ENCODE peak calls at places on chromosomes 16 and 17, in seven cellular contexts. O, J, R, P, X, Q and Y are unnamed samples.

GRCh38 chr16:28308794-28309535 is 16.6 kb downstream of the SBK1 start:
- DNase-seq in X (no peak), O (no peak), P (no peak), J (no peak), Q (no peak), R (no peak), Y (no peak)

GRCh38 chr17:81322271-81323082 is 27.4 kb upstream of the SLC38A10 start:
- DNase-seq in O (no peak), P (peak), R (peak), J (no peak), Q (peak), X (no peak), Y (no peak)

GRCh38 chr17:26962255-26963162 is 331.4 kb upstream of the WSB1 start:
- DNase-seq in Q (peak), R (no peak), X (no peak), O (no peak), J (no peak), P (peak), Y (no peak)

GRCh38 chr16:49015189-49015540 is 266.5 kb downstream of the CBLN1 start:
- DNase-seq in O (no peak), R (no peak), J (no peak), P (no peak), X (no peak), Q (no peak), Y (no peak)

GRCh38 chr17:66292351-66292750 is 10.1 kb upstream of the PRKCA start:
- DNase-seq in Q (no peak), X (no peak), P (no peak), J (no peak), R (no peak), O (no peak), Y (no peak)

GRCh38 chr17:27157898-27158297 is 136.0 kb upstream of the WSB1 start:
- DNase-seq in R (no peak), X (no peak), P (no peak), O (no peak), Q (no peak), J (no peak), Y (no peak)

GRCh38 chr17:10197721-10198508 is 491 bp downstream of the GAS7 start:
- DNase-seq in P (peak), Q (peak), J (no peak), X (no peak), O (peak), R (no peak), Y (peak)

GRCh38 chr16:51898872-51899271 is 648.1 kb downstream of the TOX3 start:
- DNase-seq in J (no peak), O (no peak), X (no peak), Q (no peak), R (no peak), P (no peak), Y (no peak)

GRCh38 chr17:62860962-62861873 is 53.1 kb upstream of the MARCHF10 start:
- DNase-seq in O (no peak), P (no peak), Q (no peak), J (no peak), X (peak), R (no peak), Y (no peak)

GRCh38 chr16:80233097-80233835 is 307.5 kb upstream of the DYNLRB2 start:
- DNase-seq in R (peak), O (peak), Q (no peak), P (no peak), X (no peak), J (no peak), Y (no peak)

GRCh38 chr16:35557731-35558130 is 2098.3 kb downstream of the TP53TG3F start:
- DNase-seq in X (no peak), J (no peak), P (no peak), R (no peak), O (no peak), Q (no peak), Y (no peak)

DNA sequence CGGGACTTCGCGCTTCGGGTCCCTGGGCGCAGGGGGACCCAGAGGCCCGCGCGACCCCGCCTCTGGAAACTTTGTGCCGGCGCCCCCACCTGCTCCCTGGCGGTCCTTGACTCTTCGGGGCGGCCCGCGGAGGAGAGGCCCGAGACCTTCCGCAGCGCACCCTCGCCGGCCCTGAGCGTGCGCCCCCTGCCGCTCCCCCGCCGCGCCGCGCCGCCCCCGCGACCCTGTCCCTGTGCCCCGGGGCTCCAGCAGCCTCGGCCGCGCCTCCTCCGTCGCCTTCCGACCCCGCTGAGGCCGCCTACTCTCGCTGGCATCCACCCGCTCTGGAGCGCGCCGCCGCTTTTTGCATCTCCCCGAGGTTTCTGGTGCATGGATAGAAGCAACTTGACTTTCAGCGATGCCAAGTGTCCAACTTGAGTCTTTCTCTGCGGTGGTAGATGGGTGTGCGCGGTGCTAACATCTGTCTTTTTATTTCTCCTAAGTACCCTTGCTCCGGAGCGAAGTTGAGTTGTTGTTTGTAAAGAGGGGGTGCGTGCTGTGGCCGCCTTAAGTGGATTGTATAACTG is 414 bp downstream of the DUSP14 start:
- DNase-seq in J (peak), R (peak), O (peak), Q (peak), X (peak), P (peak), Y (peak)
- TF ChIP-seq CTCF in J (peak), R (peak), O (no peak), Q (peak), X (no peak), P (peak), Y (peak)

GRCh38 chr16:53099318-53100130 is 44.7 kb downstream of the CHD9 start:
- DNase-seq in R (peak), X (peak), P (peak), Q (peak), O (peak), J (peak), Y (peak)
- TF ChIP-seq CTCF in R (no peak), X (no peak), P (no peak), Q (no peak), O (no peak), J (peak), Y (no peak)

DNA sequence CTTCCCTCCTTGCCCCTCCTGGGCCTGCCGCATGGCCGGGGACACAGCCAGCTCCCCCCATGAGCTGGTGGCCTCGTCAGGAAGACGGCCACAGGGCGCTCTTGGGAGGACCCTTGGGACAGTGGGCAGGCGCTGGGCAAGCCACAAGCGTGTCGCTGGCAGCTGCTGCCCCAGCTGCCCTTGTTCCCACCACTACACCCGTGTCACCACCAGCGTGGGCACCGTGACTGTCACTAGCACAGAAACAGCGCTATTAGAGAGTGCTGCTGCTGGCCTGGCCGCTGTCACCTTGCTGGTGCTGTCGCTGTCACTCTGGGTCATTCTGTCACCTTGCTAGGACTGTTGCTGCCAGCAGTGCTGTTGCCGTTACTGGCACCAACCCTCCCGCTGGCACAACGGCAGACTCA is 47.2 kb downstream of the ZFPM1 start:
- DNase-seq in P (no peak), X (no peak), R (no peak), J (peak), Q (peak), O (no peak), Y (no peak)
- TF ChIP-seq CTCF in P (no peak), X (no peak), R (no peak), J (no peak), Q (no peak), O (no peak), Y (no peak)

GRCh38 chr17:17834974-17835373 is 1.8 kb downstream of the SREBF1 start:
- DNase-seq in R (no peak), O (no peak), P (peak), Q (no peak), J (no peak), X (no peak), Y (no peak)
- TF ChIP-seq CTCF in R (no peak), O (no peak), P (no peak), Q (no peak), J (no peak), X (no peak), Y (no peak)